ENCODE peak calls at places on chromosomes 13 and 19, in ten cellular contexts. J is fibroblast of lung, T is breast epithelium, S is transverse colon, X is HCT116, P is Caco-2, G is aorta, L is stomach, Q is PC-3, O is cardiac muscle cell. U is an unnamed sample. For H3K27me3, H3K9me3 and H3K4me1, the result is how much of the 10 kb centered on the place peaks cover.

GRCh38 chr13:44232729-44233128 is 140.9 kb upstream of the SERP2 start:
- DNase-seq in J (no peak), T (no peak), S (no peak), X (no peak), P (no peak), G (no peak), L (no peak), Q (no peak), O (no peak), U (no peak)

GRCh38 chr13:53405616-53406015 is 377.0 kb downstream of the OLFM4 start:
- DNase-seq in J (no peak), T (no peak), S (no peak), X (no peak), P (no peak), G (no peak), L (no peak), Q (no peak), O (no peak), U (no peak)

GRCh38 chr19:19591133-19591825 is 27.2 kb downstream of the PBX4 start:
- DNase-seq in J (peak), T (no peak), S (peak), X (no peak), P (peak), G (no peak), L (peak), Q (peak), O (peak), U (peak)

GRCh38 chr19:36215276-36216171 is 618 bp downstream of the ZNF146 start:
- DNase-seq in J (peak), T (no peak), S (peak), X (no peak), P (no peak), G (no peak), L (no peak), Q (peak), O (peak), U (no peak)

GRCh38 chr19:12774588-12775555 is at the start of gene HOOK2:
- DNase-seq in J (no peak), T (peak), S (peak), X (peak), P (peak), G (peak), L (peak), Q (peak), O (no peak), U (peak)

GRCh38 chr13:22220186-22221160 is 549.6 kb downstream of the FGF9 start:
- DNase-seq in J (no peak), T (no peak), S (peak), X (no peak), P (no peak), G (no peak), L (no peak), Q (no peak), O (no peak), U (no peak)

GRCh38 chr13:46553886-46554855 is 1.2 kb downstream of the LRCH1 start:
- DNase-seq in J (peak), T (peak), S (peak), X (peak), P (peak), G (peak), L (peak), Q (peak), O (peak), U (peak)

GRCh38 chr13:40503966-40504591 is 162.4 kb downstream of the FOXO1 start:
- DNase-seq in J (peak), T (no peak), S (no peak), X (no peak), P (peak), G (no peak), L (no peak), Q (peak), O (peak), U (no peak)

GRCh38 chr13:57633950-57634828 is 2.6 kb downstream of the PCDH17 start:
- DNase-seq in J (no peak), T (no peak), S (no peak), X (no peak), P (no peak), G (peak), L (no peak), Q (no peak), O (no peak), U (no peak)

GRCh38 chr19:44570984-44571684 is 41.7 kb upstream of the CEACAM20 start:
- DNase-seq in J (peak), T (no peak), S (peak), X (peak), P (peak), G (no peak), L (peak), Q (peak), O (peak), U (no peak)

GRCh38 chr19:3361384-3362216 is 4.8 kb upstream of the NFIC start:
- DNase-seq in J (no peak), T (no peak), S (no peak), X (no peak), P (no peak), G (no peak), L (no peak), Q (no peak), O (no peak), U (no peak)

GRCh38 chr19:12985049-12985776 is 10.1 kb upstream of the NFIX start:
- DNase-seq in J (peak), T (no peak), S (peak), X (peak), P (no peak), G (no peak), L (peak), Q (no peak), O (no peak), U (no peak)

GRCh38 chr19:18730885-18731513 is 47.5 kb downstream of the CRTC1 start:
- DNase-seq in J (no peak), T (no peak), S (no peak), X (no peak), P (no peak), G (no peak), L (no peak), Q (no peak), O (no peak), U (no peak)

GRCh38 chr13:43470610-43471009 is 316.2 kb downstream of the ENOX1 start:
- DNase-seq in J (peak), T (no peak), S (no peak), X (no peak), P (no peak), G (no peak), L (no peak), Q (no peak), O (no peak), U (no peak)

GRCh38 chr13:27830010-27830409 is 37.7 kb downstream of the GSX1 start:
- DNase-seq in J (peak), T (no peak), S (peak), X (peak), P (peak), G (peak), L (peak), Q (peak), O (peak), U (peak)

GRCh38 chr13:26011996-26012688 is 39.7 kb downstream of the SHISA2 start:
- DNase-seq in J (no peak), T (no peak), S (no peak), X (no peak), P (no peak), G (no peak), L (no peak), Q (no peak), O (peak), U (peak)

GRCh38 chr19:55830656-55831055 is 1.1 kb downstream of the NLRP11 start:
- DNase-seq in J (no peak), T (no peak), S (no peak), X (peak), P (no peak), G (no peak), L (no peak), Q (no peak), O (no peak), U (no peak)

GRCh38 chr13:23467048-23467931 is 33.8 kb upstream of the SACS start:
- DNase-seq in J (peak), T (no peak), S (no peak), X (no peak), P (no peak), G (no peak), L (no peak), Q (no peak), O (no peak), U (no peak)

GRCh38 chr13:39148513-39148961 is 110.3 kb downstream of the NHLRC3 start:
- DNase-seq in J (peak), T (no peak), S (no peak), X (no peak), P (no peak), G (no peak), L (no peak), Q (no peak), O (peak), U (no peak)

GRCh38 chr13:29844441-29844840 is 6.0 kb downstream of the UBL3 start:
- DNase-seq in J (no peak), T (no peak), S (no peak), X (no peak), P (no peak), G (no peak), L (no peak), Q (no peak), O (no peak), U (no peak)

GRCh38 chr19:48206402-48207093 is 36.1 kb downstream of the ZSWIM9 start:
- DNase-seq in J (no peak), T (no peak), S (no peak), X (no peak), P (no peak), G (no peak), L (peak), Q (no peak), O (no peak), U (no peak)

GRCh38 chr13:108003626-108004025 is 211.7 kb downstream of the LIG4 start:
- DNase-seq in J (no peak), T (no peak), S (no peak), X (no peak), P (no peak), G (no peak), L (no peak), Q (peak), O (no peak), U (no peak)

GRCh38 chr13:101911752-101912151 is 459.3 kb downstream of the ITGBL1 start:
- DNase-seq in J (no peak), T (no peak), S (no peak), X (no peak), P (no peak), G (no peak), L (no peak), Q (no peak), O (no peak), U (no peak)

GRCh38 chr19:8308891-8309291 is 733 bp upstream of the CD320 start:
- DNase-seq in J (no peak), T (peak), S (no peak), X (no peak), P (no peak), G (peak), L (peak), Q (no peak), O (no peak), U (no peak)

GRCh38 chr19:33373701-33374405 is at the start of gene CEBPG:
- DNase-seq in J (peak), T (no peak), S (peak), X (no peak), P (peak), G (peak), L (peak), Q (peak), O (peak), U (no peak)

GRCh38 chr13:113187263-113187669 is 21.2 kb downstream of the PCID2 start:
- DNase-seq in J (peak), T (no peak), S (peak), X (peak), P (peak), G (peak), L (peak), Q (peak), O (peak), U (peak)

GRCh38 chr13:23020246-23020843 is 160.4 kb upstream of the SGCG start:
- DNase-seq in J (peak), T (no peak), S (peak), X (peak), P (peak), G (no peak), L (peak), Q (peak), O (peak), U (peak)

GRCh38 chr19:38448225-38448624 is 14.7 kb downstream of the RYR1 start:
- DNase-seq in J (no peak), T (no peak), S (no peak), X (no peak), P (no peak), G (no peak), L (no peak), Q (no peak), O (no peak), U (no peak)

GRCh38 chr19:38444026-38444425 is 10.5 kb downstream of the RYR1 start:
- DNase-seq in J (no peak), T (no peak), S (no peak), X (no peak), P (no peak), G (no peak), L (no peak), Q (no peak), O (no peak), U (no peak)

GRCh38 chr19:38443458-38444001 is 10.0 kb downstream of the RYR1 start:
- DNase-seq in J (no peak), T (no peak), S (no peak), X (no peak), P (no peak), G (no peak), L (no peak), Q (no peak), O (no peak), U (no peak)

GRCh38 chr19:38442736-38443135 is 9.2 kb downstream of the RYR1 start:
- DNase-seq in J (no peak), T (no peak), S (no peak), X (no peak), P (no peak), G (no peak), L (no peak), Q (no peak), O (no peak), U (no peak)

DNA sequence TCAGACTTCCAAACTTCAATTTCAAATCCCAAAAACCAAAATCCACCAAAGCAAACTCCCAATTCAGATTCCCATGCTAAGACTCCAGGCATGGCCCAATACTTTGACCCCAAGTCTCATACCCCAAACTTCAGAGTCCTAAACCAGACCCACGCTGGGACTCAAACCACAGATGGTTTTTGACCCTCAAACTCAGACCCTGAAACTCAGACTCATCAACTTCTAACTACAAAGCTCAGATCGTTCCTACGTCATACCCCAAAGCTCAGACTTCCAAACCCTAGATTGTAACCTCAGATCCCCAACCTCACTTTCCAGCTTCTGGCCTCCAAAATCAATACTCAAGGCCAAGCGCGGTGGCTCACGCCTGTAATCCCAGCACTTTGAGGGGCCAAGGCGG is 11.9 kb downstream of the RYR1 start:
- DNase-seq in J (no peak), T (no peak), S (no peak), X (no peak), P (no peak), G (no peak), L (no peak), Q (no peak), O (no peak), U (no peak)
- H3K27me3 ChIP-seq in J (under half), T (under half), S (under half), X (under half), P (under half), G (under half), L (under half), Q (under half), O (under half), U (under half)

GRCh38 chr19:22137791-22138190 is 59.0 kb downstream of the ZNF676 start:
- DNase-seq in J (no peak), T (no peak), S (no peak), X (no peak), P (no peak), G (no peak), L (no peak), Q (no peak), O (no peak), U (no peak)
- H3K9me3 ChIP-seq in J (under half), T (under half), S (under half), X (under half), P (under half), G (under half), L (under half), Q (under half), O (under half), U (under half)

GRCh38 chr13:99980201-99981114 is 1.1 kb upstream of the ZIC2 start:
- DNase-seq in J (peak), T (no peak), S (peak), X (peak), P (peak), G (peak), L (peak), Q (peak), O (peak), U (peak)
- H3K4me1 ChIP-seq in J (under half), T (under half), S (under half), X (under half), P (under half), G (under half), L (under half), Q (under half), O (under half), U (half or more)

DNA sequence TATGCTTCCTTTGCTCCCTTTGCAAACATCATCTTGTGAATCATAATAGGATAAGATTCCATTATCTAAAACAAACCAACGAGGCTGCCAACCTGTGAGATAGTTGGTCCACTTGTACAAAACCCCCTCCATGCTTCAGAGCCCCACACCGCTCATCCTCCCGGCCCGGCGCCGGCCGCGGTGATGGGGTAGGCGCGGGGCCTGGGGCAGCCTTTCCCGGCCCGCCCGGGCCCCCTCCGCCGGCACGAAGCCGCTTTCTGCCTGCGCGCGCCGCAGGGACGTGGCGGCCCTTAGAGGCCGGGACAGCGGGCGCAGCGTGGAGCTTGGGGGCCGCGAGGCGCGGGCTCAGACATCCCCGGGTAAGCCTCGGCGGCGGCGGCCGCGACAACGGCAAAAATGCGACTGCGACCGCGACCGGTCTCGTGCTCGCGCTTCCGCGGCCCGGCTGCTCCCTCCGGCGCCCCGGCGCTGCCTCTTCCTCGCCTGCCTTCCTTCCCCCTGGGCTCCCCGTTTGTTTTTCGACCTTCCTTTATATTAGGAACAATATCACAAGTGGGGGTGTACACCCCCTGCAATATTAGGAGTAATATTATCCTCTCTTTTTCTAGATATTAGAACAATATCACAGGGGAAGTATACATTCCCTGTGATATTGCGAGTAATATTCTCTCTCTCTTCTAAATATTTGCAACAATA is 54.0 kb upstream of the CEACAM21 start:
- DNase-seq in J (no peak), T (no peak), S (no peak), X (no peak), P (no peak), G (peak), L (no peak), Q (no peak), O (no peak), U (peak)
- H3K27me3 ChIP-seq in J (under half), T (under half), S (half or more), X (half or more), P (under half), G (under half), L (under half), Q (half or more), O (under half), U (under half)

DNA sequence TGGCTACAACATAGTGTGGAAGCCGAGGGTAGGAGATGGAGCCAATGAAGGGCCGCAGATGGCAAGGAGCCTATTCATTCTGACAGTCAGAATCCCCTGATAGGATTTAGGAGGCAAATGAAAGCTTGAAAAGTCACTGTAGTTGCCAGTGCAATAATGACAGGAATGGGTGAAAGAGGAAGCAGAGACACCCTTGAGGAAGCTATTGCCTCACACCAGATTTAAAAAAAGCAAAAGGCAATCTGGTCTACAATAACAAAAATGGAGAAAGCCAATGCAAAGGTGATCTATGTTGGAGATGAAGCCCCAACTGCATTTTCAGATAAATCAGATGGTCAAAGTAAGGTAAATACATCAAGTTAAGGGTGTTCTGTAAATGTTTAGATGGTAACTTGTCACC is 158.5 kb downstream of the TUBA3C start:
- DNase-seq in J (no peak), T (no peak), S (no peak), X (no peak), P (no peak), G (no peak), L (no peak), Q (no peak), O (no peak), U (no peak)
- H3K9me3 ChIP-seq in J (under half), T (under half), S (under half), X (under half), P (under half), G (under half), L (under half), Q (under half), O (under half), U (under half)

GRCh38 chr19:4388171-4389063 is 11.9 kb downstream of the SH3GL1 start:
- DNase-seq in J (no peak), T (no peak), S (no peak), X (no peak), P (no peak), G (no peak), L (peak), Q (peak), O (no peak), U (no peak)
- H3K4me1 ChIP-seq in J (under half), T (under half), S (under half), X (under half), P (under half), G (under half), L (half or more), Q (under half), O (under half), U (under half)

GRCh38 chr19:1066251-1066747 is 668 bp upstream of the ARHGAP45 start:
- DNase-seq in J (no peak), T (no peak), S (no peak), X (no peak), P (peak), G (peak), L (no peak), Q (peak), O (no peak), U (no peak)
- H3K27me3 ChIP-seq in J (under half), T (under half), S (under half), X (under half), P (under half), G (under half), L (under half), Q (under half), O (under half), U (under half)

GRCh38 chr19:29926031-29926430 is 16.0 kb upstream of the URI1 start:
- DNase-seq in J (no peak), T (no peak), S (no peak), X (no peak), P (no peak), G (no peak), L (no peak), Q (no peak), O (no peak), U (no peak)
- H3K9me3 ChIP-seq in J (under half), T (under half), S (under half), X (under half), P (under half), G (under half), L (under half), Q (under half), O (under half), U (under half)

GRCh38 chr13:110557082-110557481 is 4.4 kb downstream of the RAB20 start:
- DNase-seq in J (no peak), T (no peak), S (no peak), X (no peak), P (no peak), G (peak), L (no peak), Q (no peak), O (no peak), U (no peak)
- H3K4me1 ChIP-seq in J (under half), T (under half), S (under half), X (under half), P (under half), G (under half), L (under half), Q (under half), O (under half), U (under half)